ENCODE peak calls at places on chromosomes 2 and 18, in four cellular contexts. C is AG04450, H is dorsolateral prefrontal cortex, D is fibroblast of pulmonary artery. V is an unnamed sample.

GRCh38 chr18:39406941-39407340 is 1841.3 kb upstream of the CELF4 start:
- DNase-seq in D (no peak), C (no peak), H (no peak), V (no peak)

GRCh38 chr2:238720232-238720672 is 127.6 kb upstream of the TWIST2 start:
- DNase-seq in D (peak; percentile 36), H (peak; percentile 44), C (no peak), V (peak; percentile 77)

GRCh38 chr2:234425923-234426603 is 70.8 kb downstream of the ARL4C start:
- DNase-seq in H (no peak), D (no peak), C (no peak), V (no peak)

GRCh38 chr2:168798888-168799410 is 3.5 kb upstream of the NOSTRIN start:
- DNase-seq in C (no peak), H (no peak), D (no peak), V (no peak)

GRCh38 chr2:21406983-21407382 is 283.2 kb downstream of the TDRD15 start:
- DNase-seq in D (no peak), C (no peak), H (no peak), V (no peak)

GRCh38 chr2:174051741-174052638 is 86.8 kb upstream of the SP3 start:
- DNase-seq in H (no peak), D (peak; percentile 69), C (peak; percentile 73), V (peak; percentile 63)

GRCh38 chr2:188609321-188610049 is 317.8 kb downstream of the GULP1 start:
- DNase-seq in D (peak; percentile 56), C (no peak), H (no peak), V (no peak)

GRCh38 chr18:361941-362913 is 94.4 kb upstream of the THOC1 start:
- DNase-seq in H (no peak), D (peak; percentile 49), C (peak; percentile 48), V (peak; percentile 15)

GRCh38 chr18:2805970-2806943 is 40.5 kb upstream of the EMILIN2 start:
- DNase-seq in H (no peak), C (peak; percentile 11), D (peak; percentile 29), V (no peak)

GRCh38 chr2:37561615-37562569 is 109.5 kb downstream of the CDC42EP3 start:
- DNase-seq in H (no peak), C (no peak), D (peak; percentile 93), V (peak; percentile 75)

GRCh38 chr18:61892683-61893303 is at the start of gene RNF152:
- DNase-seq in D (peak; percentile 15), H (peak; percentile 33), C (no peak), V (no peak)

GRCh38 chr2:127857494-127857818 is 499 bp downstream of the POLR2D start:
- DNase-seq in D (no peak), C (no peak), H (no peak), V (peak; percentile 23)

GRCh38 chr2:36223259-36223658 is 132.3 kb upstream of the CRIM1 start:
- DNase-seq in C (no peak), D (no peak), H (no peak), V (no peak)

GRCh38 chr2:26770986-26771586 is 7.0 kb downstream of the SLC35F6 start:
- DNase-seq in C (peak; percentile 61), H (peak; percentile 78), D (peak; percentile 90), V (peak; percentile 57)

GRCh38 chr2:39696072-39696471 is 30.4 kb downstream of the TMEM178A start:
- DNase-seq in D (peak; percentile 92), C (peak; percentile 80), H (no peak), V (peak; percentile 3)

GRCh38 chr18:54043484-54044256 is 180.8 kb downstream of the MBD2 start:
- DNase-seq in D (peak; percentile 13), H (no peak), C (no peak), V (no peak)

GRCh38 chr18:10453885-10454772 is at the start of gene APCDD1:
- DNase-seq in D (no peak), H (no peak), C (no peak), V (peak; percentile 38)

DNA sequence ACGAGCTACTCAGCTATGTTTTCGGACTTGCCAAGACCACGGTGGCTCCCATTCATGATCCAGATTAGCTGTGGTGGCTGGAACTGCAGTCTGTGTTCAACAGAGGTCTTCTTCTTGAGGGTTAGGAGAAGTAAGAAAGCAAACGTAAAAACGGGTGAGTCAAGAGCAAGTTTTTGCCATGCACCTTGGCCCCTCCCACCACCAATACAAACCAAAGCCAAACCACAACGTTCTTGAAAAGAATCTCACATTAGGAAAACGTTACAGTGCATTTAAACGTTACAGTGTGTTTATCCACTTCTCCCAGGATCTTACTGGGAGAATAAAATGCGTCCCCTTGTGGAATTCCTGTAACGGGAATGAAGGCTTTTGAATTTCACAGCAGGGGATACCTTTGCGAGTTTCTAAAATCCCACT is 725 bp downstream of the FBXO48 start:
- DNase-seq in D (peak; percentile 61), H (no peak), C (peak; percentile 38), V (peak; percentile 14)
- TF ChIP-seq CTCF in D (peak; percentile 30), H (peak; percentile 19), C (peak; percentile 47), V (no peak)

DNA sequence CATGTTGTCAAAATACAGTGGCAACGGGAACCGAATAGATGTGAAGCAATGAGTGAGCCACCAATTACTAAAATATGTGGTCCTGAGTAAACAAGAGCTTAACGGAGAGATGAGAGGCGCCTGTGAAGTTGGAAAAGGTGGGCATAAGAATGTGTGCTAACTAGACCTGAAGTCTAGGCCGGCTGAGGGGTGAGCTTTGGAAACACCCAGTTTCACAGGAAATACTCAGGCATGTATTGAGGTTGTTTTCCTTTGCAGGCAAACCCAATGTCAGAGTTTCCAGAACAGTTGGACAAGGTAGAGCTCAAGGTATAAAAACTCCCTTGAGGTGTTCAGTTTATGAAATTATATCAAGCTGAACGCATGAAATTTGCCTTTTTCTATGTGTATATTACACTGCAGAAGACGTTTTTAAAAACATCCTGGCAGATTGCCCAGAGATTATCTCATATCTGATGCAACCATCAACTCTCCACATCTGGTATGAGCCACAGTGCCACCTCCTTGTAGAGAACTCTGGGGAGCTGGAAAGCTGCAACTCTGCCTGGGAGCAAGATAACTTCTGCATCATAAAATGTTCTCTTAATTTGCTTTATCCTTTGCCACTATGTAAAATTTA is 3.9 kb upstream of the WDSUB1 start:
- DNase-seq in C (peak; percentile 72), D (peak; percentile 56), H (no peak), V (peak; percentile 39)
- TF ChIP-seq CTCF in C (no peak), D (no peak), H (no peak), V (no peak)

DNA sequence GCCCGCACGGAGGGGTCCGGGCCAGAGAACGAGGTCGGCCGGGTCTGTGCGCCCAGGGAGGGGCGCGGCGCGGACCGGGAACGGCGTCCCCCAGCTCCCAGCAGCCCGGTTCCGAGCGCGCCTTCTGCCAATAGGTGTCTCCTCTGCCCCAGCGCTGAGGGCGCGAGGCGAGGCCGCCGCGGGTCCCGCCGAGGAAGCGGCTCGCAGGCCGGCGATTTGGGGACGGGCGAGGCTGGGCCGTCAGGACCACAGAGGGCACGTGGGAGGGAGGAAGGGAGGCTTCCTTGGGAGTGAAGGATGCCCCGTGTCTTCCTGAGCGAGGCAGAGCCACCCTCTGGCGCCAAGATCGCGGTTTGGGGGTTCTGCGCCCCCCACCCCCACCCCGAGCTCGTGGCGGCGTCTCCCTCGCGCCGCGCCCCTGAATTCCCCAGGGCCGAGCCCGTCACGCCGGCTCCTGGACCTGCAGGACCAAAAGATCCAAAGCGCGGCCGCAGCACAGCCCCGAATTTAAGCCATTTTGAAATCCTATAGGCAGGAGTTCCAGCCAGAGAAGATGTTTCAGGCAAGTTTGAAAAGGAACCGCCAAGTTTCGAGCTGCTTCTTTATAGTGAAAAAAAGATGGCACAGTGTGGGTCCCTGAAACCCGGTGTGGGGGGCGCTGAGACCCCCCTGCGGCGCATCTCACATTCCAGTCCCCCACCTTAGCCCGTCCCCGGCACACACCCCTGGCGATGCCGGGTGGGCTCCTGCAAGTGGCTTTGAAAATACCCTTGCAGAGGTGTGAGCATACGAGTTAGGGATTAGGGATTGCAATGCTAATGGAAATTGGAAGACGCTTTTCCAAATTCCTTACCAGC is 929 bp downstream of the NFATC1 start:
- DNase-seq in C (no peak), H (no peak), D (peak; percentile 50), V (peak; percentile 50)
- TF ChIP-seq CTCF in C (no peak), H (no peak), D (no peak), V (no peak)

GRCh38 chr2:25294573-25295462 is 46.9 kb downstream of the DNMT3A start:
- DNase-seq in D (peak; percentile 39), C (no peak), H (peak; percentile 73), V (peak; percentile 13)
- TF ChIP-seq CTCF in D (no peak), C (no peak), H (no peak), V (no peak)

GRCh38 chr2:67650292-67651133 is 253.4 kb downstream of the ETAA1 start:
- DNase-seq in C (peak; percentile 93), D (peak; percentile 97), H (peak; percentile 50), V (peak; percentile 85)
- TF ChIP-seq CTCF in C (peak; percentile 96), D (peak; percentile 90), H (no peak), V (peak; percentile 72)

V was measured in Calu3.